ENCODE peak calls at places on chromosomes 4 and X, in nine cellular contexts. H is fibroblast of lung; N is activated CD8-positive, alpha-beta T cell treated with anti-CD3 and anti-CD28 coated beads for 36 hours; C is sigmoid colon; R is coronary artery; J is AG04450; W is glutamatergic neuron; K is choroid plexus epithelial cell; D is left ventricle myocardium inferior. L is an unnamed sample.

GRCh38 chr4:7781993-7782392 is 157.7 kb downstream of the AFAP1 start:
- DNase-seq in J (no peak), R (no peak), W (no peak), D (no peak), H (no peak), C (peak; percentile 50), K (no peak), N (no peak), L (peak; percentile 38)

GRCh38 chrX:68789966-68790365 is 38.9 kb upstream of the EFNB1 start:
- DNase-seq in C (no peak), D (no peak), J (no peak), N (no peak), H (no peak), R (no peak), W (no peak), K (no peak), L (no peak)

GRCh38 chr4:183758006-183758734 is 99.1 kb downstream of the TRAPPC11 start:
- DNase-seq in D (peak; percentile 66), N (peak; percentile 2), K (peak; percentile 22), R (no peak), H (no peak), W (peak; percentile 48), C (no peak), J (no peak), L (no peak)

GRCh38 chr4:40227284-40227683 is 30.5 kb downstream of the RHOH start:
- DNase-seq in D (no peak), R (no peak), J (no peak), C (no peak), K (peak; percentile 49), N (peak; percentile 88), H (no peak), W (no peak), L (no peak)

GRCh38 chr4:167715176-167715575 is 377.2 kb upstream of the ANXA10 start:
- DNase-seq in N (no peak), K (peak; percentile 37), W (no peak), H (peak; percentile 64), C (no peak), J (no peak), R (no peak), D (no peak), L (no peak)

GRCh38 chr4:76758290-76758882 is 139.6 kb downstream of the SOWAHB start:
- DNase-seq in K (peak; percentile 89), J (no peak), W (no peak), H (peak; percentile 71), R (no peak), D (no peak), C (no peak), N (no peak), L (no peak)

GRCh38 chrX:97597954-97598353 is 714.2 kb downstream of the RPA4 start:
- DNase-seq in H (no peak), N (peak; percentile 56), W (no peak), K (no peak), J (no peak), C (no peak), D (no peak), R (no peak), L (no peak)

GRCh38 chrX:137028699-137029098 is 5.1 kb downstream of the GPR101 start:
- DNase-seq in D (no peak), W (no peak), J (no peak), H (no peak), C (no peak), K (no peak), N (no peak), R (no peak), L (no peak)

GRCh38 chr4:129429566-129430339 is 333.8 kb downstream of the C4orf33 start:
- DNase-seq in W (no peak), D (no peak), N (no peak), J (no peak), K (no peak), R (no peak), H (peak; percentile 1), C (no peak), L (no peak)

GRCh38 chr4:90495936-90496335 is 368.7 kb downstream of the CCSER1 start:
- DNase-seq in H (no peak), W (no peak), K (no peak), C (no peak), D (no peak), R (no peak), N (no peak), J (no peak), L (no peak)

GRCh38 chr4:105586638-105587328 is 34.4 kb downstream of the ARHGEF38 start:
- DNase-seq in W (no peak), N (no peak), C (no peak), K (no peak), R (no peak), D (no peak), J (no peak), H (no peak), L (no peak)

GRCh38 chr4:1922826-1923225 is 51.6 kb downstream of the NSD2 start:
- DNase-seq in H (no peak), J (no peak), W (no peak), D (no peak), C (no peak), K (no peak), N (no peak), R (no peak), L (no peak)

GRCh38 chr4:158775091-158775651 is 6.3 kb downstream of the FNIP2 start:
- DNase-seq in N (no peak), J (no peak), C (no peak), R (no peak), D (no peak), H (peak; percentile 85), W (no peak), K (peak; percentile 76), L (no peak)

GRCh38 chrX:134460861-134461218 is 875 bp downstream of the HPRT1 start:
- DNase-seq in J (no peak), D (no peak), K (peak; percentile 10), C (no peak), R (no peak), W (no peak), N (no peak), H (peak; percentile 11), L (no peak)

GRCh38 chrX:146614693-146615524 is 194.7 kb upstream of the CXorf51B start:
- DNase-seq in J (no peak), D (no peak), R (no peak), W (no peak), K (no peak), H (no peak), C (no peak), N (no peak), L (no peak)

GRCh38 chr4:125316391-125316780 is 1.6 kb downstream of the FAT4 start:
- DNase-seq in J (no peak), H (no peak), W (peak; percentile 30), K (peak; percentile 49), R (peak; percentile 77), C (no peak), N (peak; percentile 4), D (peak; percentile 32), L (peak; percentile 74)

GRCh38 chrX:37302569-37302968 is 46.6 kb upstream of the PRRG1 start:
- DNase-seq in D (peak; percentile 12), C (no peak), W (no peak), N (no peak), K (peak; percentile 66), H (peak; percentile 6), J (no peak), R (no peak), L (no peak)

GRCh38 chr4:139825523-139826014 is 159.9 kb downstream of the MGST2 start:
- DNase-seq in D (no peak), W (no peak), K (no peak), J (no peak), R (no peak), C (no peak), N (no peak), H (no peak), L (no peak)

GRCh38 chr4:32462944-32463343 is 1742.8 kb downstream of the PCDH7 start:
- DNase-seq in R (no peak), C (no peak), N (no peak), D (no peak), W (peak; percentile 27), J (no peak), H (peak; percentile 1), K (peak; percentile 60), L (no peak)

GRCh38 chr4:40910706-40911105 is 161.0 kb downstream of the NSUN7 start:
- DNase-seq in N (no peak), D (no peak), J (no peak), H (peak; percentile 26), K (peak; percentile 69), C (no peak), W (no peak), R (no peak), L (no peak)

GRCh38 chrX:150099316-150099715 is 161.0 kb upstream of the EOLA2 start:
- DNase-seq in W (peak; percentile 15), N (no peak), J (no peak), C (no peak), R (peak; percentile 59), K (no peak), H (no peak), D (no peak), L (no peak)

GRCh38 chrX:39772057-39772832 is 325.5 kb downstream of the BCOR start:
- DNase-seq in R (no peak), H (peak; percentile 77), K (peak; percentile 62), W (no peak), J (no peak), C (no peak), N (peak; percentile 89), D (no peak), L (no peak)

GRCh38 chr4:27001398-27002164 is 140.9 kb downstream of the STIM2 start:
- DNase-seq in W (no peak), C (no peak), D (no peak), N (no peak), H (no peak), J (no peak), K (no peak), R (no peak), L (no peak)
- TF ChIP-seq CTCF in W (peak; percentile 24), C (no peak), D (no peak), N (no peak), H (no peak), J (no peak), K (no peak), R (no peak), L (no peak)

GRCh38 chr4:36244257-36245084 is at the start of gene ARAP2:
- DNase-seq in N (peak; percentile 85), H (peak; percentile 68), K (peak; percentile 35), J (no peak), W (no peak), R (no peak), D (peak; percentile 33), C (peak; percentile 67), L (peak; percentile 91)
- TF ChIP-seq CTCF in N (no peak), H (no peak), K (no peak), J (no peak), W (no peak), R (no peak), D (peak; percentile 9), C (no peak), L (no peak)

GRCh38 chr4:141703497-141703896 is 67.1 kb downstream of the IL15 start:
- DNase-seq in R (no peak), W (no peak), H (no peak), N (no peak), K (no peak), C (no peak), D (no peak), J (no peak), L (no peak)
- TF ChIP-seq CTCF in R (no peak), W (no peak), H (no peak), N (no peak), K (peak; percentile 22), C (no peak), D (no peak), J (no peak), L (no peak)

DNA sequence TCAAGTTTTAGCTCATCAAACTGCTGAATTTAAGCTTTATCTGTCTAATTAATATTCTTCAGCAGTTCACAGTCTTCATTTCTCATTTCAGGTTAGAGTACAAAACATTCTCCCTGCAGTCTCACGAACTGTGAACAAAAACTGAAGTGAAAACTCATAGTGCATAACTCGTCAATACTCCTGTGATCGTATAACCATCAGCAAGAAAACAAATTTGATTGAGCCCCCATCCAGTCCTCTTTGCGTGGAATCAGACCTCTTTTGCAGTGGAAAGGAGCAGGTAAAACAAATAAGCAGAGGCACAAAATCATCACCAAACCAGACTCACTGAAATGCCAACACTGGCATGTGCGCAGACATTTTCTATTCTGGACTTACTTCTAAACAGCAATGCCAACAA is 12.7 kb downstream of the ADAM29 start:
- DNase-seq in J (no peak), D (no peak), H (no peak), K (no peak), R (no peak), W (no peak), C (no peak), N (no peak), L (no peak)
- TF ChIP-seq CTCF in J (no peak), D (no peak), H (no peak), K (no peak), R (no peak), W (no peak), C (no peak), N (no peak), L (no peak)

L was measured in upper lobe of right lung.